ENCODE peak calls at places on chromosomes 5 and 9, in six cellular contexts. N is psoas muscle, S is esophagus squamous epithelium, Q is A673, X is right atrium auricular region, U is brain microvascular endothelial cell. K is an unnamed sample.

GRCh38 chr9:101458955-101459631 is 23.5 kb upstream of the ALDOB start:
- DNase-seq in N (no peak), S (no peak), Q (peak; percentile 82), X (no peak), U (peak; percentile 80), K (no peak)

GRCh38 chr9:69740872-69741505 is 18.8 kb downstream of the PTAR1 start:
- DNase-seq in N (no peak), S (no peak), Q (no peak), X (no peak), U (no peak), K (no peak)

GRCh38 chr9:122192261-122192875 is 32.7 kb downstream of the MORN5 start:
- DNase-seq in N (no peak), S (no peak), Q (no peak), X (no peak), U (no peak), K (no peak)

GRCh38 chr5:69522035-69522434 is 29.4 kb downstream of the OCLN start:
- DNase-seq in N (no peak), S (no peak), Q (no peak), X (no peak), U (no peak), K (no peak)

GRCh38 chr5:141618030-141618803 is 583 bp downstream of the DIAPH1 start:
- DNase-seq in N (peak; percentile 49), S (no peak), Q (peak; percentile 53), X (no peak), U (no peak), K (peak; percentile 38)

GRCh38 chr9:99576830-99577229 is 244.9 kb upstream of the NR4A3 start:
- DNase-seq in N (no peak), S (no peak), Q (no peak), X (no peak), U (no peak), K (no peak)

GRCh38 chr5:126947146-126948010 is 83.0 kb downstream of the MARCHF3 start:
- DNase-seq in N (no peak), S (no peak), Q (no peak), X (no peak), U (no peak), K (no peak)

GRCh38 chr5:157971466-157972324 is 112.8 kb upstream of the CLINT1 start:
- DNase-seq in N (no peak), S (no peak), Q (no peak), X (no peak), U (no peak), K (no peak)

GRCh38 chr5:142958933-142959682 is 188.9 kb downstream of the ARHGAP26 start:
- DNase-seq in N (no peak), S (no peak), Q (no peak), X (no peak), U (no peak), K (no peak)

GRCh38 chr5:119291056-119291455 is 64.8 kb upstream of the TNFAIP8 start:
- DNase-seq in N (no peak), S (no peak), Q (no peak), X (no peak), U (no peak), K (no peak)

GRCh38 chr9:95171001-95171400 is 146.5 kb downstream of the FANCC start:
- DNase-seq in N (no peak), S (no peak), Q (peak; percentile 77), X (no peak), U (peak; percentile 70), K (no peak)

GRCh38 chr5:150410524-150411244 is 2.0 kb downstream of the CD74 start:
- DNase-seq in N (peak; percentile 47), S (no peak), Q (peak; percentile 76), X (peak; percentile 69), U (peak; percentile 65), K (peak; percentile 55)

GRCh38 chr5:136094913-136095641 is 37.6 kb upstream of the SMAD5 start:
- DNase-seq in N (no peak), S (no peak), Q (no peak), X (no peak), U (no peak), K (no peak)

DNA sequence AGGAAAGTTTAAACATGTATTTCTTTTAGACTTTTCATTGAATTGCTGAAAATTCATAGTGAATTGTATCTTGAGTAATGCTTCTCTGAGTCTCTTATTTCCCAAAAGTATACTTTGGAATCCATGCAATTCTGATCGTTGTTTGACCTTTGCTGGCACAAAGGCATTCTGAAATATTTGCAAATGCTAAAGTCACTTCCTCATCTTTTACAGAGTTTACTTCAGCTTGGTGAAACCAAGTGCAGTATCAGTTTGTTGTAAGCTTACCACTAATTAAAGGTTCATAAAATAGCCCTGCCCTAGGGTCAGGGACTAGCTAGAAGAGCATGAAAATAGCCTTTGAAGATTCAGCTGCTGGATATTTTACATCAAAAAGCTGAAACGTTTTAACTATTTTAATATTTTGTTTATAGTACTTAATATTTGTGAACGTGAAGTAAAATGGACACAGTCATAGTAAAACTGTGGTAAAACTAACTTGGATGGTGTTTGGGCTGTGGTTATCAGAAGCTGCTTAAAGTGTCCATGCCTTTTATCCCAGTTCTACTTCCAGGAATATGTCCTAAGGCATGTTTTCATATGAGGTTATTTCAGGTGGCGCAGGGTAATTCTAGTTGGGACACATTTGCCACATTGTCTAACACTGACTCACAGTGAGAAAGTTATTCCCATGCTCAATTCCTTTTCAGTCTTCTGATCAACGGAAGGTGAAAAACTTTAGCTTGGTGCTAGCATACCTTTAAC is 45.3 kb downstream of the SLC22A5 start:
- DNase-seq in N (no peak), S (no peak), Q (no peak), X (no peak), U (peak; percentile 65), K (no peak)
- H3K27ac ChIP-seq in N (peak overlapping the region; percentile 96), S (peak overlapping the region; percentile 65), Q (no peak overlapping the region), X (peak overlapping the region; percentile 55), U (peak overlapping the region; percentile 64), K (peak overlapping the region; percentile 39)

GRCh38 chr5:90954951-90955635 is 396.5 kb downstream of the ADGRV1 start:
- DNase-seq in N (no peak), S (no peak), Q (no peak), X (no peak), U (no peak), K (no peak)

GRCh38 chr5:90948969-90949368 is 390.4 kb downstream of the ADGRV1 start:
- DNase-seq in N (no peak), S (no peak), Q (no peak), X (no peak), U (no peak), K (no peak)

GRCh38 chr5:90947667-90948066 is 389.1 kb downstream of the ADGRV1 start:
- DNase-seq in N (no peak), S (no peak), Q (no peak), X (no peak), U (no peak), K (no peak)

GRCh38 chr5:90944116-90944515 is 385.5 kb downstream of the ADGRV1 start:
- DNase-seq in N (no peak), S (no peak), Q (no peak), X (no peak), U (no peak), K (no peak)

DNA sequence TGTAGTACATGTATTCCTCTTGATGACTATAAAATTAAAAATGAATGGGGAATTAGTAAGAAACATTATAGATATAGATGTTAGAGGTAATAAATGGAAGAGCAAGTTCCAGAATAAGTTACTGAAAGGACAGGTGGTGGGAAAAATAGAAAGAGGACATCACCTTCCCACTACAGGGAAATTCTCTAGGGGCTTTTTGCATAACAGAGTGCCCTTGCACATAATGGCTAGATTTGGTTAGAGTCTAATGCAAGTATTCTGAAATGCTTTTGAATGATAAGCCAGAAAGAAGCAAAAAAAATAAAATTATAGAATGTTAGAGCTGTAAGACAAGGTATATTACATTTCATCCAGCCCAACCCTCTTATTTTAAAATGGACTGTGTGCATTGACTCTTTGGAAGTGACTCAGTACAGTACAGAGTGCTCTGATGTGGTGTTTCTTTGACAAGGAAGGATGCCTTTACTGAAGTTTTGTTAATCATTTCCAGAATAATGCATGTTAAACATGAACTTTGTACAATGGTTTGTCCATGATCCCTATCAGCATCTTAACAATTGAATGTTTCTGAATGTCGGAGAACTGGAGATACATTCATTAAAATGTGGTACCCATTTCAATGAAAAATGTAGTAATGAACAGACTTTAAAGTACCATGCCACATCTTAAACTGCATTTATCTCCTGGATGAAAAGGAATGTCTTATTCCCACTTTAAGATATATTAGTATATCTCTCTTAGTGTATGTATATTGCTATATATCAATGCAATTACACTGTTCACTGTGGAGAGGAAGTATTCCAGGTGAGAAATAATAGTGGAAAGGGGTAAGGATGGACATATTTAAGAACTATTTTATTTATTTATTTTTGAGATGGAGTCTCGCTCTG is 391.1 kb downstream of the ADGRV1 start:
- DNase-seq in N (no peak), S (no peak), Q (no peak), X (no peak), U (no peak), K (no peak)
- TF ChIP-seq CTCF in N (no peak), S (no peak), Q (no peak), X (no peak), U (no peak), K (no peak)

DNA sequence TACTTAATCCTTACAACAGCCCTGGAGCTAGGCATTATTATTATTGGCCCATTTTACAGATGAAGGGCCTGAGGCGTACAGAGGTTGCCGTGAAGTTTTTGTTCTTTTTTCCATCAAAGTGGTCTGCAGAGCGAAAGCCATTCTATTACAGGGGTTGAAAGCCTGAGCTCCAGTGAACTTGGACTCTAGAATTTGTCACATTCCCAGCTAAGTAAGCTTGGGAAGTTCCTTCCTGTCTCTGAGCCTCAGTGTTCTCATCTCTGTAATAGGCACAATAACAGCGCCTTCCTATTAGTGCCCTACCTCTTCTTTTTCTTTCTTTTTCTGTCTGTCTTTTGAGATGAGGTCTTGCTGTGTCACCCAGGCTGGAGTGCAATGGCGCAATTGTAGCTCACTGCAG is 44.2 kb upstream of the NKX2-5 start:
- DNase-seq in N (no peak), S (no peak), Q (no peak), X (no peak), U (no peak), K (no peak)
- H3K27me3 ChIP-seq in N (no peaks in the 10 kb centered on the region), S (no peaks in the 10 kb centered on the region), Q (no peaks in the 10 kb centered on the region), X (no peaks in the 10 kb centered on the region), U (no peaks in the 10 kb centered on the region), K (peaks cover 33% of the 10 kb centered on the region)

DNA sequence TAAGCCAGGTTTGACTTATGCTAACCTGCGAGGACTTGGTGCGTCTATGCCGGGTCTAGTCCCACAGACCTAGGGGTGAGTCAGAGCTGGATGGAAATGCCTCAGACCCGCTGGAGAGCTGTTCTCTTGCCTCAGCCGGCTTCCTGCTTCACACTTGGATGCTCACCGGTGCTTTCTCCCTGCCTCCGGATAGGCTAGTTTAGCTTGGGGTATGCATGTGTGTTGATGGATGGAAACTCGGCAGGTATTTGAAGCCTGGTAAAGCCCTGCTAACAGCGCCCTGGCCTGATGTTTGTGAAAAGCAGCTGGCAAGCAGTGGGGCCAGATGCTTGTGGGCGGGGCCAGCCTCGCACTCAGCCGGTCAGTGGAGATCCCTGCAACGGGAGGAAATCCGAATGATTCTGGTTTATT is 29.3 kb downstream of the PRRC2B start:
- DNase-seq in N (peak; percentile 51), S (no peak), Q (no peak), X (peak; percentile 72), U (peak; percentile 89), K (no peak)
- H3K27ac ChIP-seq in N (peak overlapping the region; percentile 84), S (peak overlapping the region; percentile 64), Q (no peak overlapping the region), X (peak overlapping the region; percentile 79), U (peak overlapping the region; percentile 67), K (no peak overlapping the region)